ENCODE peak calls at places on chromosomes 11 and 22, in ten cellular contexts. L, K, P, V, G, D, I, W, R and H are unnamed samples.

GRCh38 chr22:33770723-33771122 is 149.6 kb downstream of the LARGE1 start:
- DNase-seq in L (no peak), K (no peak), P (no peak), V (no peak), G (no peak), D (no peak), I (no peak), W (no peak), R (no peak), H (no peak)

GRCh38 chr22:47550524-47551437 is 788.3 kb downstream of the TBC1D22A start:
- DNase-seq in L (no peak), K (no peak), P (no peak), V (no peak), G (no peak), D (no peak), I (no peak), W (no peak), R (no peak), H (no peak)

GRCh38 chr22:46517255-46517761 is 20.1 kb downstream of the CELSR1 start:
- DNase-seq in L (no peak), K (no peak), P (no peak), V (no peak), G (no peak), D (no peak), I (no peak), W (no peak), R (no peak), H (peak; percentile 69)

GRCh38 chr22:24189249-24190158 is 8.2 kb downstream of the SUSD2 start:
- DNase-seq in L (peak; percentile 82), K (peak; percentile 92), P (peak; percentile 36), V (no peak), G (peak; percentile 76), D (peak; percentile 81), I (peak; percentile 75), W (peak; percentile 38), R (no peak), H (peak; percentile 92)

GRCh38 chr11:9399466-9399865 is 15.0 kb downstream of the IPO7 start:
- DNase-seq in L (no peak), K (no peak), P (no peak), V (no peak), G (no peak), D (no peak), I (no peak), W (peak; percentile 41), R (no peak), H (no peak)

GRCh38 chr11:34379081-34379480 is 21.3 kb upstream of the ABTB2 start:
- DNase-seq in L (no peak), K (no peak), P (no peak), V (no peak), G (no peak), D (no peak), I (peak; percentile 29), W (peak; percentile 72), R (no peak), H (no peak)

GRCh38 chr11:16326679-16327297 is 29.6 kb downstream of the SOX6 start:
- DNase-seq in L (no peak), K (no peak), P (no peak), V (no peak), G (no peak), D (no peak), I (peak; percentile 15), W (peak; percentile 43), R (no peak), H (no peak)

GRCh38 chr11:126115820-126116319 is 53.2 kb upstream of the CDON start:
- DNase-seq in L (peak; percentile 34), K (no peak), P (peak; percentile 32), V (no peak), G (peak; percentile 38), D (peak; percentile 74), I (peak; percentile 44), W (peak; percentile 87), R (peak; percentile 75), H (peak; percentile 85)

GRCh38 chr11:117026593-117027330 is 71.5 kb downstream of the SIK3 start:
- DNase-seq in L (no peak), K (no peak), P (peak; percentile 61), V (no peak), G (no peak), D (no peak), I (peak; percentile 91), W (peak; percentile 92), R (peak; percentile 43), H (no peak)

GRCh38 chr11:72673943-72674828 is at the start of gene PDE2A:
- DNase-seq in L (peak; percentile 21), K (no peak), P (no peak), V (no peak), G (no peak), D (no peak), I (no peak), W (no peak), R (no peak), H (peak; percentile 62)

GRCh38 chr11:43687120-43687791 is 6.7 kb downstream of the HSD17B12 start:
- DNase-seq in L (peak; percentile 33), K (no peak), P (no peak), V (no peak), G (no peak), D (peak; percentile 71), I (peak; percentile 82), W (peak; percentile 41), R (peak; percentile 2), H (peak; percentile 62)

GRCh38 chr11:61787928-61788491 is 4.4 kb downstream of the TMEM258 start:
- DNase-seq in L (peak; percentile 53), K (no peak), P (peak; percentile 92), V (no peak), G (peak; percentile 39), D (no peak), I (peak; percentile 68), W (peak; percentile 50), R (no peak), H (peak; percentile 44)